ENCODE peak calls at places on chromosomes 11 and 22, in seven cellular contexts. T, S, I, H, G, Y and O are unnamed samples.

GRCh38 chr11:63985812-63986155 is 454 bp upstream of the OTUB1 start:
- DNase-seq in T (no peak), S (no peak), I (peak; percentile 73), H (peak; percentile 61), G (peak; percentile 66), Y (no peak), O (no peak)

GRCh38 chr11:114080769-114081168 is 21.3 kb downstream of the ZBTB16 start:
- DNase-seq in T (no peak), S (no peak), I (no peak), H (no peak), G (no peak), Y (peak; percentile 38), O (no peak)

GRCh38 chr11:6438979-6439571 is 1.7 kb downstream of the HPX start:
- DNase-seq in T (peak; percentile 26), S (peak; percentile 85), I (peak; percentile 31), H (no peak), G (peak; percentile 84), Y (no peak), O (peak; percentile 33)

GRCh38 chr11:61917357-61918109 is at the start of gene RAB3IL1:
- DNase-seq in T (peak; percentile 56), S (peak; percentile 17), I (no peak), H (no peak), G (peak; percentile 81), Y (peak; percentile 86), O (peak; percentile 68)

GRCh38 chr22:41828516-41828915 is 4.4 kb upstream of the SREBF2 start:
- DNase-seq in T (no peak), S (no peak), I (no peak), H (no peak), G (no peak), Y (no peak), O (no peak)

GRCh38 chr11:118659956-118660645 is 19.3 kb downstream of the TREH start:
- DNase-seq in T (no peak), S (no peak), I (no peak), H (no peak), G (peak; percentile 21), Y (no peak), O (no peak)

GRCh38 chr11:27213232-27213660 is 149.8 kb downstream of the CCDC34 start:
- DNase-seq in T (no peak), S (no peak), I (no peak), H (no peak), G (no peak), Y (no peak), O (no peak)

GRCh38 chr22:26561756-26562417 is 28.0 kb downstream of the TPST2 start:
- DNase-seq in T (no peak), S (no peak), I (no peak), H (no peak), G (no peak), Y (peak; percentile 85), O (peak; percentile 90)

GRCh38 chr22:27780161-27780575 is 21.4 kb downstream of the MN1 start:
- DNase-seq in T (no peak), S (no peak), I (no peak), H (no peak), G (peak; percentile 86), Y (no peak), O (no peak)

GRCh38 chr11:125441648-125442410 is 54.2 kb downstream of the FEZ1 start:
- DNase-seq in T (no peak), S (no peak), I (no peak), H (no peak), G (peak; percentile 83), Y (no peak), O (no peak)

GRCh38 chr22:46652930-46653331 is 32.7 kb downstream of the GRAMD4 start:
- DNase-seq in T (no peak), S (no peak), I (no peak), H (no peak), G (no peak), Y (no peak), O (no peak)

GRCh38 chr11:121090145-121090721 is 10.8 kb upstream of the TECTA start:
- DNase-seq in T (no peak), S (no peak), I (no peak), H (no peak), G (no peak), Y (no peak), O (no peak)

GRCh38 chr11:75429902-75430691 is 2.9 kb downstream of the KLHL35 start:
- DNase-seq in T (peak; percentile 51), S (no peak), I (peak; percentile 61), H (peak; percentile 49), G (peak; percentile 74), Y (peak; percentile 84), O (no peak)

GRCh38 chr22:42717197-42717967 is 3.3 kb downstream of the A4GALT start:
- DNase-seq in T (no peak), S (peak; percentile 50), I (no peak), H (no peak), G (peak; percentile 75), Y (no peak), O (no peak)

GRCh38 chr22:29799217-29799680 is 32.1 kb downstream of the UQCR10 start:
- DNase-seq in T (no peak), S (no peak), I (no peak), H (no peak), G (no peak), Y (peak; percentile 94), O (peak; percentile 87)

GRCh38 chr11:86940122-86940777 is 14.9 kb downstream of the FZD4 start:
- DNase-seq in T (no peak), S (no peak), I (no peak), H (no peak), G (peak; percentile 40), Y (no peak), O (no peak)

GRCh38 chr22:45006873-45007246 is 2.9 kb downstream of the PHF21B start:
- DNase-seq in T (peak; percentile 59), S (no peak), I (no peak), H (no peak), G (peak; percentile 88), Y (no peak), O (no peak)

GRCh38 chr11:61728940-61729219 is 23.6 kb upstream of the MYRF start:
- DNase-seq in T (no peak), S (no peak), I (no peak), H (no peak), G (no peak), Y (no peak), O (no peak)

GRCh38 chr22:36928826-36929535 is 15.6 kb downstream of the CSF2RB start:
- DNase-seq in T (no peak), S (no peak), I (no peak), H (no peak), G (no peak), Y (no peak), O (no peak)

GRCh38 chr22:40415531-40416266 is 45.3 kb downstream of the SGSM3 start:
- DNase-seq in T (no peak), S (no peak), I (no peak), H (no peak), G (no peak), Y (no peak), O (peak; percentile 58)

GRCh38 chr22:24187731-24188644 is 6.7 kb downstream of the SUSD2 start:
- DNase-seq in T (no peak), S (no peak), I (no peak), H (no peak), G (no peak), Y (no peak), O (no peak)

GRCh38 chr11:78140392-78141077 is 1.1 kb upstream of the ALG8 start:
- DNase-seq in T (no peak), S (no peak), I (no peak), H (no peak), G (no peak), Y (no peak), O (no peak)

GRCh38 chr11:110565344-110565684 is 135.6 kb downstream of the FDX1 start:
- DNase-seq in T (no peak), S (no peak), I (no peak), H (no peak), G (peak; percentile 69), Y (no peak), O (no peak)

GRCh38 chr11:21398195-21398594 is 728.8 kb downstream of the NELL1 start:
- DNase-seq in T (no peak), S (no peak), I (no peak), H (no peak), G (no peak), Y (no peak), O (no peak)

GRCh38 chr11:75766449-75767227 is 1.9 kb upstream of the DGAT2 start:
- DNase-seq in T (no peak), S (no peak), I (no peak), H (no peak), G (no peak), Y (no peak), O (peak; percentile 17)

GRCh38 chr11:101126551-101127347 is 2.9 kb downstream of the PGR start:
- DNase-seq in T (no peak), S (no peak), I (no peak), H (no peak), G (peak; percentile 59), Y (no peak), O (no peak)

GRCh38 chr11:59773082-59773438 is 17.9 kb downstream of the STX3 start:
- DNase-seq in T (no peak), S (no peak), I (peak; percentile 27), H (no peak), G (no peak), Y (no peak), O (no peak)